ENCODE peak calls at places on chromosomes 13 and 19, in four cellular contexts. N, P, R and W are unnamed samples.

GRCh38 chr19:49104229-49104864 is 9.8 kb upstream of the LIN7B start:
- DNase-seq in N (no peak), P (no peak), R (no peak), W (no peak)

GRCh38 chr13:26508885-26509284 is 48.6 kb upstream of the WASF3 start:
- DNase-seq in N (no peak), P (peak; percentile 88), R (no peak), W (peak; percentile 40)

GRCh38 chr19:11091343-11092153 is 2.3 kb downstream of the LDLR start:
- DNase-seq in N (peak; percentile 83), P (peak; percentile 99), R (no peak), W (peak; percentile 99)

GRCh38 chr19:31591258-31591657 is 242.0 kb upstream of the TSHZ3 start:
- DNase-seq in N (no peak), P (no peak), R (no peak), W (no peak)

GRCh38 chr19:8251025-8251472 is 41.9 kb downstream of the CERS4 start:
- DNase-seq in N (no peak), P (no peak), R (no peak), W (no peak)

GRCh38 chr13:114161644-114162532 is 17.2 kb upstream of the CFAP97D2 start:
- DNase-seq in N (no peak), P (peak; percentile 52), R (no peak), W (no peak)

GRCh38 chr13:43054803-43055802 is 31.7 kb downstream of the DNAJC15 start:
- DNase-seq in N (no peak), P (peak; percentile 40), R (peak; percentile 86), W (peak; percentile 58)

GRCh38 chr13:78372581-78372980 is 230.8 kb downstream of the POU4F1 start:
- DNase-seq in N (no peak), P (no peak), R (no peak), W (no peak)

GRCh38 chr19:45884682-45885555 is 1.0 kb downstream of the IRF2BP1 start:
- DNase-seq in N (no peak), P (no peak), R (peak; percentile 32), W (peak; percentile 21)

GRCh38 chr19:8363803-8364771 is at the start of gene ANGPTL4:
- DNase-seq in N (peak; percentile 63), P (peak; percentile 79), R (peak; percentile 83), W (no peak)

GRCh38 chr19:40633207-40633606 is 32.0 kb downstream of the LTBP4 start:
- DNase-seq in N (no peak), P (peak; percentile 89), R (no peak), W (no peak)

GRCh38 chr13:39310961-39311360 is 272.7 kb downstream of the NHLRC3 start:
- DNase-seq in N (no peak), P (no peak), R (no peak), W (no peak)

GRCh38 chr13:30421093-30422055 is 919 bp upstream of the UBE2L5 start:
- DNase-seq in N (no peak), P (peak; percentile 72), R (peak; percentile 90), W (peak; percentile 75)

GRCh38 chr19:11321206-11322126 is 18.0 kb downstream of the RAB3D start:
- DNase-seq in N (no peak), P (no peak), R (no peak), W (no peak)

GRCh38 chr19:44476559-44477408 is 23.5 kb downstream of the ZNF180 start:
- DNase-seq in N (no peak), P (peak; percentile 7), R (peak; percentile 12), W (peak; percentile 56)

GRCh38 chr13:41179593-41180250 is 14.6 kb downstream of the KBTBD7 start:
- DNase-seq in N (no peak), P (peak; percentile 37), R (no peak), W (no peak)

GRCh38 chr13:40406405-40407138 is 259.9 kb downstream of the FOXO1 start:
- DNase-seq in N (peak; percentile 26), P (peak; percentile 79), R (no peak), W (peak; percentile 68)

GRCh38 chr19:55393362-55393761 is 7.6 kb downstream of the RPL28 start:
- DNase-seq in N (no peak), P (no peak), R (no peak), W (no peak)

GRCh38 chr19:55392820-55393219 is 7.1 kb downstream of the RPL28 start:
- DNase-seq in N (no peak), P (no peak), R (peak; percentile 48), W (no peak)

GRCh38 chr19:55390461-55390880 is 4.7 kb downstream of the RPL28 start:
- DNase-seq in N (no peak), P (no peak), R (no peak), W (no peak)

GRCh38 chr19:55391191-55391670 is 5.5 kb downstream of the RPL28 start:
- DNase-seq in N (no peak), P (no peak), R (no peak), W (no peak)

GRCh38 chr19:55391702-55392615 is 6.2 kb downstream of the RPL28 start:
- DNase-seq in N (no peak), P (peak; percentile 46), R (no peak), W (no peak)
- H3K4me1 ChIP-seq in N (peaks cover 11% of the 10 kb centered on the region), P (peaks cover 17% of the 10 kb centered on the region), R (peaks cover 24% of the 10 kb centered on the region), W (peaks cover 20% of the 10 kb centered on the region)

GRCh38 chr19:37484406-37485115 is 15.4 kb downstream of the ZNF570 start:
- DNase-seq in N (no peak), P (no peak), R (no peak), W (no peak)
- H3K36me3 ChIP-seq in N (no peaks in the 10 kb centered on the region), P (no peaks in the 10 kb centered on the region), R (peaks cover 47% of the 10 kb centered on the region), W (peaks cover 14% of the 10 kb centered on the region)

DNA sequence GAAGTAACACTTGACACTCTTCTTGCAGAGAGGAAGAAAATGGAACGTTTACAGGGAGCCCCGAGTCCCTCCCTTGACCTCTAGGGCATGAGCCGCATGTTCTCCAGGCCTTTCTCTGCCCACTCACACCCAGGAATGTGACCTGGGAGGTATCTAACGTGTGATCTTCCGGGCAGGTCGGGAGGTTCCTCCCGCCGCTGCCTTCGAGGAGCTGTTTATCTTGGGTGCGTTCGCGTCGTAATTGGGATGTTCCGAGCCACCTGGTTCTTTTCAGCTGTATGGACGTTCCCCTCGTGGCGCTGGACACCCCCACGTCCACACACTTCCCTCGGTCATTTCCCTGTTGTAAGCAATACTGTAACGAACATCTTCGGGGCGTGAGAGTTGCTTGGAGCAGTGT is 13.6 kb downstream of the ARID3A start:
- DNase-seq in N (no peak), P (no peak), R (no peak), W (no peak)
- H3K4me2 ChIP-seq in N (no peak overlapping the region), P (no peak overlapping the region), R (no peak overlapping the region), W (no peak overlapping the region)

GRCh38 chr19:16587031-16588023 is 15.1 kb upstream of the SLC35E1 start:
- DNase-seq in N (no peak), P (no peak), R (no peak), W (no peak)
- H3K4me1 ChIP-seq in N (peaks cover 17% of the 10 kb centered on the region), P (peaks cover 18% of the 10 kb centered on the region), R (peaks cover 35% of the 10 kb centered on the region), W (peaks cover 22% of the 10 kb centered on the region)

GRCh38 chr19:14103310-14103709 is 12.8 kb upstream of the SAMD1 start:
- DNase-seq in N (no peak), P (no peak), R (no peak), W (no peak)
- H3K36me3 ChIP-seq in N (peaks cover 13% of the 10 kb centered on the region), P (peaks cover 20% of the 10 kb centered on the region), R (no peaks in the 10 kb centered on the region), W (no peaks in the 10 kb centered on the region)

GRCh38 chr13:52414963-52415362 is 9.0 kb upstream of the THSD1 start:
- DNase-seq in N (no peak), P (no peak), R (no peak), W (no peak)
- H3K4me2 ChIP-seq in N (no peak overlapping the region), P (no peak overlapping the region), R (no peak overlapping the region), W (no peak overlapping the region)

DNA sequence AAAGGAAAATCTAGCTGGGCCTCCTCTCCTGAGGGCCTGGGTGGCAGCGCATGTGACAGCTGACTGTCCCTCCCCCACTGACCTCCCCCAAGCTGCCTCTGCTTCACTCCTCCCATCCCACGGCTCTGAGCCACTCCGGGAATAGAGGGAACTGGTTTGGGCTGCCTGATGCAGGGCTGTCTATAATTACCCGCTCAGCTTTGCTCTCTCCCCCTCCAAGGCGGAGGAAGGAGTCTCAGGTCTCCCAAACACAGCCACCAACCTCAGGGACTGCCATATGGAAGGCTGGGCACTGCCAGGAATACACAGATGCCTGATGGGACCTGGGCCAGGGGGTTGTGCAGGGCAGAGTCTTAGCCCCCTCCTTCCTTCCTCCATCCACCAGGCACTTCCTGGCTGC is 7.8 kb downstream of the NAPA start:
- DNase-seq in N (no peak), P (no peak), R (no peak), W (no peak)
- H3K4me1 ChIP-seq in N (no peaks in the 10 kb centered on the region), P (peaks cover 14% of the 10 kb centered on the region), R (peaks cover 10% of the 10 kb centered on the region), W (no peaks in the 10 kb centered on the region)

GRCh38 chr13:45516757-45517156 is 52.0 kb downstream of the COG3 start:
- DNase-seq in N (no peak), P (no peak), R (no peak), W (no peak)
- H3K36me3 ChIP-seq in N (peaks cover 33% of the 10 kb centered on the region), P (peaks cover 37% of the 10 kb centered on the region), R (peaks cover 16% of the 10 kb centered on the region), W (peaks cover 56% of the 10 kb centered on the region)

GRCh38 chr13:101556676-101557121 is 104.2 kb downstream of the ITGBL1 start:
- DNase-seq in N (no peak), P (no peak), R (no peak), W (no peak)
- H3K4me2 ChIP-seq in N (no peak overlapping the region), P (no peak overlapping the region), R (no peak overlapping the region), W (no peak overlapping the region)

DNA sequence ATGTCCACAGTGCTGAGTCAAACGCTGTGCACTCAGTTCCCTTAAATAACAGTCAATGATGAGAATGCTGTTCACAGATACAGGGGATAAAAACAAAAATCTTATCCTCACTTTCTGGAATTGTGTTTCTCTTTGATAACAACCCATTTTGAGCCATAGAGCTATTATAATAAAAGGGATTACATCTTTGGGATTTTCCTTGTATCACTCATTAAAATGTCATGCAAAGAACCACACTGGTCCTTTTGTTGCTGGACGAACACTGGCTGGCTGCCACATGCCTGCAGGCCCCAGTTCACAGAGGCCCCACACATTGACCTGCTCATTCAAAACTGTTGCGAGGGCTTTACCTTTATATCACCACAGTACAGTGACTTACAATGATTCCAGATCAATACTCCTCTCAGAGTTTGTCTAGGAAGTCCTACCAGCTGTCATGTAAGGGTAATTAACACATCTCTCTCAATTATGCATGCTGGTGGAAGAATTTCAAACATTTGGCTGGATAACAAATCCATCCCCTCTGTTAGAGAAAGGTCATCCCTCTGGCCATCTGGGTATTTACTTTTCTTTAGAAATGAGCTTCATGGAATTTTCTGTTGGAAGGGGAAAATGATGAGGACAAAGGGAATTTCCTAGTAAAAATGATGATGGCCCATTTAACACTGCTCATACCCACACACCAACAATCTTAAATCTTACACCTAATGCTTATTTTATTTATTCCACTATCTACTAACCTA is 85.9 kb downstream of the MBNL2 start:
- DNase-seq in N (peak; percentile 69), P (peak; percentile 68), R (peak; percentile 50), W (peak; percentile 46)
- H3K4me1 ChIP-seq in N (peaks cover 51% of the 10 kb centered on the region), P (peaks cover 26% of the 10 kb centered on the region), R (peaks cover 12% of the 10 kb centered on the region), W (peaks cover 14% of the 10 kb centered on the region)